ENCODE peak calls at places on chromosomes 4 and X, in five cellular contexts. S is iPS DF 6.9, A is hepatocyte, W is IMR-90, M is spleen. P is an unnamed sample.

GRCh38 chr4:5888222-5888701 is 4.6 kb downstream of the CRMP1 start:
- DNase-seq in S (no peak), A (peak), W (no peak), M (no peak), P (no peak)

GRCh38 chrX:108584617-108585211 is 145.1 kb downstream of the COL4A5 start:
- DNase-seq in S (peak), A (peak), W (no peak), M (no peak), P (peak)

GRCh38 chr4:28686618-28687017 is 1826.0 kb downstream of the STIM2 start:
- DNase-seq in S (peak), A (peak), W (peak), M (peak), P (peak)

GRCh38 chrX:15336023-15336413 is 695 bp upstream of the PIGA start:
- DNase-seq in S (no peak), A (peak), W (peak), M (no peak), P (peak)

GRCh38 chr4:136637071-136637777 is 895.1 kb downstream of the PCDH18 start:
- DNase-seq in S (peak), A (peak), W (peak), M (no peak), P (no peak)

GRCh38 chr4:24657768-24658617 is 73.6 kb upstream of the DHX15 start:
- DNase-seq in S (no peak), A (peak), W (peak), M (no peak), P (peak)

GRCh38 chrX:13219990-13220764 is 99.7 kb downstream of the ATXN3L start:
- DNase-seq in S (no peak), A (no peak), W (peak), M (no peak), P (no peak)

GRCh38 chr4:121070696-121071639 is 1.4 kb downstream of the NDNF start:
- DNase-seq in S (no peak), A (peak), W (no peak), M (no peak), P (peak)

GRCh38 chr4:87042986-87043820 is 108.4 kb downstream of the AFF1 start:
- DNase-seq in S (no peak), A (no peak), W (no peak), M (no peak), P (no peak)

GRCh38 chr4:26372525-26373172 is 51.8 kb downstream of the RBPJ start:
- DNase-seq in S (no peak), A (peak), W (peak), M (no peak), P (no peak)

GRCh38 chrX:116357317-116357716 is 79.1 kb upstream of the SLC6A14 start:
- DNase-seq in S (no peak), A (no peak), W (no peak), M (no peak), P (no peak)

GRCh38 chr4:75251547-75251946 is 262.7 kb downstream of the RCHY1 start:
- DNase-seq in S (no peak), A (no peak), W (no peak), M (no peak), P (no peak)

GRCh38 chr4:76977731-76978350 is 28.3 kb downstream of the SEPTIN11 start:
- DNase-seq in S (no peak), A (no peak), W (peak), M (no peak), P (no peak)

GRCh38 chr4:151728679-151729078 is 32.1 kb downstream of the GATB start:
- DNase-seq in S (no peak), A (no peak), W (no peak), M (no peak), P (no peak)

GRCh38 chrX:47751670-47752069 is 85.0 kb upstream of the ZNF81 start:
- DNase-seq in S (peak), A (peak), W (no peak), M (no peak), P (peak)

GRCh38 chr4:955931-956381 is 17.4 kb downstream of the DGKQ start:
- DNase-seq in S (no peak), A (no peak), W (no peak), M (peak), P (no peak)

GRCh38 chrX:78237127-78237526 is 90.3 kb downstream of the CYSLTR1 start:
- DNase-seq in S (no peak), A (no peak), W (no peak), M (no peak), P (no peak)

GRCh38 chrX:42803320-42803719 is 25.4 kb upstream of the PPP1R2C start:
- DNase-seq in S (no peak), A (no peak), W (peak), M (no peak), P (no peak)

GRCh38 chr4:180767330-180767729 is 1475.9 kb upstream of the TENM3 start:
- DNase-seq in S (peak), A (no peak), W (no peak), M (no peak), P (no peak)

GRCh38 chrX:149829751-149830191 is 48.0 kb downstream of the MAGEA9 start:
- DNase-seq in S (no peak), A (no peak), W (peak), M (no peak), P (no peak)

GRCh38 chr4:25552580-25553271 is 102.9 kb upstream of the SLC34A2 start:
- DNase-seq in S (no peak), A (no peak), W (no peak), M (no peak), P (peak)

GRCh38 chr4:122968227-122968812 is 45.9 kb upstream of the NUDT6 start:
- DNase-seq in S (no peak), A (no peak), W (peak), M (no peak), P (no peak)

GRCh38 chrX:103153661-103154060 is 60.7 kb upstream of the NXF3 start:
- DNase-seq in S (no peak), A (no peak), W (no peak), M (no peak), P (no peak)

GRCh38 chr4:74631338-74631737 is 163.0 kb downstream of the BTC start:
- DNase-seq in S (no peak), A (no peak), W (no peak), M (no peak), P (no peak)

GRCh38 chr4:113969935-113970334 is 9.5 kb downstream of the ARSJ start:
- DNase-seq in S (no peak), A (no peak), W (no peak), M (no peak), P (no peak)

GRCh38 chr4:150960818-150961217 is 54.3 kb downstream of the LRBA start:
- DNase-seq in S (peak), A (peak), W (no peak), M (no peak), P (no peak)

GRCh38 chrX:11138498-11139390 is 27.6 kb downstream of the HCCS start:
- DNase-seq in S (no peak), A (no peak), W (no peak), M (peak), P (no peak)

GRCh38 chrX:11148401-11148800 is 37.3 kb downstream of the HCCS start:
- DNase-seq in S (no peak), A (no peak), W (no peak), M (no peak), P (no peak)

GRCh38 chrX:11146411-11146810 is 35.3 kb downstream of the HCCS start:
- DNase-seq in S (no peak), A (no peak), W (no peak), M (no peak), P (no peak)

DNA sequence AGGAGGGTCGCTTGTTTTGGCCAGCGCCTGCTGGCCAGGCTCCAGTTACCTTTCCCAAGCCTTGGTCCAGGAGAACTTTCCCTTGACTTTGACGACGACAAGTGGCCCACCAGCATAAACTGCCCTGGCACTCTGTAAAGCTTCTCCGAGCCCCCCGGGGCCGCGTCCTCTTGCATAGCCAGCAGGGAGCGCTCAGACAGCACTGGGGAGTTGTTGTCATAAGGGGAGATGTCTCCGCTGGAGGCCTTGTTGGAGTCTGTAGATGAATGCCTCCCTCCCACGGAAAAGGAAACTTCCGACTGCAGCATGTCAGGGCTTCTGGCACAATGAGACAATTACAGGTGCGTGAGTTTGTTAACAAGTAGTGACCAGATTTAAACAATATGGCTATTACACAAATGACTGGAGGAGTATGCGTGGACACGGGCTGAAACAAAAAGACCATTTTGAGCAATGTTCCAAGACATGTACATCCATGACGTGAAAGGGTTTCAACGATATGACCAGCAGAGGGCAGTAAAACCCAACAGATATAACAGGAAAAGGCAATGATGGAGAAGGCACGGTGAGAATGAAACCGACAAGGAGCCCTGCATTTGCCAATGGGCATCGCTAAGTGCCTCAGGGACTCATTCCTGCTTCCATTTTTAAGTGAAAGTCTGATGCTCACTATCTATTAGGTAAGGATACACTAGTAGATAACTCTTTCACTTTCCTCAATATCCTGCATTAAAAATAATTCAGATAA is 33.0 kb downstream of the HCCS start:
- DNase-seq in S (peak), A (peak), W (peak), M (peak), P (peak)
- H3K4me3 ChIP-seq in S (no peak), A (no peak), W (no peak), M (no peak), P (no peak)

GRCh38 chr4:89299153-89299789 is 8.3 kb downstream of the GPRIN3 start:
- DNase-seq in S (no peak), A (no peak), W (no peak), M (no peak), P (no peak)
- H3K27ac ChIP-seq in S (no peak), A (no peak), W (no peak), M (peak), P (peak)

GRCh38 chrX:44876076-44876475 is 3.1 kb downstream of the KDM6A start:
- DNase-seq in S (no peak), A (no peak), W (peak), M (no peak), P (no peak)
- H3K4me3 ChIP-seq in S (no peak), A (peak), W (peak), M (peak), P (no peak)

GRCh38 chr4:19844436-19844835 is 407.3 kb upstream of the SLIT2 start:
- DNase-seq in S (no peak), A (no peak), W (peak), M (no peak), P (no peak)

GRCh38 chr4:19842471-19842870 is 409.2 kb upstream of the SLIT2 start:
- DNase-seq in S (no peak), A (no peak), W (no peak), M (no peak), P (no peak)

GRCh38 chr4:19835429-19835828 is 416.3 kb upstream of the SLIT2 start:
- DNase-seq in S (no peak), A (no peak), W (no peak), M (no peak), P (no peak)

GRCh38 chr4:19838858-19839257 is 412.8 kb upstream of the SLIT2 start:
- DNase-seq in S (no peak), A (no peak), W (no peak), M (no peak), P (no peak)
- H3K27ac ChIP-seq in S (no peak), A (no peak), W (no peak), M (no peak), P (no peak)

GRCh38 chrX:51891821-51892551 is 1.4 kb upstream of the MAGED1 start:
- DNase-seq in S (no peak), A (peak), W (peak), M (no peak), P (no peak)
- H3K4me3 ChIP-seq in S (no peak), A (no peak), W (no peak), M (no peak), P (no peak)

GRCh38 chr4:40367451-40367850 is 32.3 kb downstream of the CHRNA9 start:
- DNase-seq in S (no peak), A (peak), W (no peak), M (no peak), P (no peak)
- H3K27ac ChIP-seq in S (no peak), A (peak), W (no peak), M (no peak), P (no peak)

GRCh38 chrX:136764206-136764605 is 16.5 kb downstream of the ARHGEF6 start:
- DNase-seq in S (no peak), A (no peak), W (no peak), M (no peak), P (no peak)

GRCh38 chrX:136765957-136766356 is 14.8 kb downstream of the ARHGEF6 start:
- DNase-seq in S (no peak), A (no peak), W (no peak), M (no peak), P (no peak)

GRCh38 chrX:136759968-136760367 is 20.8 kb downstream of the ARHGEF6 start:
- DNase-seq in S (no peak), A (no peak), W (no peak), M (no peak), P (no peak)

GRCh38 chrX:136761410-136761809 is 19.3 kb downstream of the ARHGEF6 start:
- DNase-seq in S (no peak), A (no peak), W (no peak), M (no peak), P (no peak)

DNA sequence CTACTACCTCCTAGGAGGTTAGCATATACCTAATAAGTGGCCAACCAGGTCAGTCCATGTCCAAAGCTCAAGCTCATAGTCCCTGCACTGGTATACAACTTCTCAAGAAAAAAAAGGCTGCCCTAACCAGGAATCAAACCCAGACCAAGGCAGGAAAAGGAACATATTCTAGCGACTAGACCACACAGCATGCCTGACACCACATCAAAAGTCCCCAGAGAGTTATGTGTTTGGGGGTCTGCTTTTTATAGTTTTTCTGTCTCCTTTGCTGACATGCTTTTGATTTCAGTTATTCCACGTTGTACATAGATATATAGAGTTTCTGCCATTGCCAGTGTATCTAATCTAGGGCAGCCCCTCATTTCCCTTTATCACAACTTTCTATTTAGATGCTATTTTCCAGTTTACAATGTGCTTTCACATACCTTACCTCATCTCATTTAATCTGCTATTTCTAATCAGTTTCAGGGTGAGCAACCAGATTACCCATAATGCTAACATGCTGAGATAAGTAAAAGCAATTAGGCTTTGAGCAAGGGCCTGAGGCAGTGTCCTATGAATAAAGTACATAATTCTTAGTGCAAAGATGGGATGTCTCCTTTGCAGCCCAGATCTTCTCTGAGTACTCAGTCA is 17.8 kb downstream of the ARHGEF6 start:
- DNase-seq in S (no peak), A (no peak), W (no peak), M (no peak), P (no peak)
- H3K4me3 ChIP-seq in S (no peak), A (no peak), W (no peak), M (no peak), P (no peak)

DNA sequence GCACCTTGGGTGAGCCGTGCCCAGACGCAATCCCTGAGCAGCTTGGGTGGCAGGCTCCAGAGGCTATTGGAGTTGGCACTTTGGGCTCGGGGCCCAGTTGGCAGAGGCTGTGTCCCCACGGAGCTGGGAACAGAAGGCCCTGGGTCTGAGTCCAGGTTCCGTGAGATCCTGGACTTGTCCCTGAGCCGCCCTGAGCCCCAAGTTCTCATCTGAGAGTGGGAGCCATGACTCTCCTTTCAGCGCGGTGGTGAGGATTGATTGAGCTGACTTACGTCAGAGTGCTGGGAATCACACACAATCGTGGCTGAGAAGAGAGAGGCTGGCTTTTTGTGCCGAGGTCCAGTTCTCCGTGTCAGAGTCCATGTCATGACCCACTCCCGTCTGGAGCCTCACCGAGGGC is 98.0 kb downstream of the PSAPL1 start:
- DNase-seq in S (no peak), A (no peak), W (no peak), M (peak), P (no peak)
- H3K27ac ChIP-seq in S (no peak), A (no peak), W (no peak), M (no peak), P (no peak)

DNA sequence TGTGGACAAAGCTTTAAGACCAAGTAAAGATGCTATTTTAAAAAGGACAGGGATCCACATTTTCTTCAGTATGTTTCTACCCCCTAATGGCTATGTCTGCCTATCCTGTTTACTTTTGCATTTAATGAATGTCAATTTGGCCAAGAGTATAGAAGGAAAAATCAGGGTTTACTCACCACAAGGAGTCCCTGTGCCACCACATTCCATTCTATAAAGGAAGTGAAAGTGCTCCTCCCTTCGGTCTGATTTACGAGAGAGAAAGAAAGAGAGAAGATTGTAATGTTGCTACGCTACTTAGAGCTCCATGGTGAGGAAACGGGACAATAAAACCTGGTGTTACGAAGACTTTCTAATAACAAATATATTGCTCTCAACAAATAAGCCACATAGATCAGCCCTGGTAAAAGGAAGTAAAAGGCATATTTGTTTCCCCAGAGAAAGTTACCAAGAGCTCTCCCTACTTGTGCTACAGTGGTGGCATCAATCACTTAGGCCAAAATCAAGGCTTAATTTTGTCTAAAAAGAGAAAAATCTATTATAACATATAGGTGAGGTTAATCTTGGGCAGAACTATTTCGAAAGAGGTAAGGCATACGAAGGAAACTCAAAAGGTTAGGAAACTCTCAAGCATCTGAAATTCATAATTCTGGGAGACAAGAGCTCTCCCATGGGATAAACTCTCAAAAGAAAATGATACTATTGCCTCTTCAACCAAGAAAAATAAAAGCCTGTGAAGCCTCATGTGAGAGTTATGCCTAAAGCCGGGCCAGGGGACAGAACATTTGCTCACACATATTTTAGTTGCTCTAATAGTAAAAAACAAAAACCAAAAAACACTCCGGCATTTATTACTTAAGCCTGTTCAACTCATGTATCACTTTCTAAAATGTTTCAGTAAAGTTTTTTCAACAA is 29.5 kb downstream of the TAPT1 start:
- DNase-seq in S (peak), A (peak), W (peak), M (no peak), P (no peak)
- H3K4me3 ChIP-seq in S (no peak), A (no peak), W (peak), M (peak), P (no peak)

P was measured in body of pancreas.